ENCODE peak calls at places on chromosomes 2 and 18, in six cellular contexts. O, U, R, Z, F and K are unnamed samples.

GRCh38 chr2:8761529-8762164 is 75.8 kb downstream of the KIDINS220 start:
- DNase-seq in F (no peak), O (peak; percentile 7), U (peak; percentile 76), Z (peak; percentile 59), R (peak; percentile 56), K (no peak)

GRCh38 chr18:3262234-3263171 is 570 bp downstream of the MYL12B start:
- DNase-seq in F (no peak), U (no peak), R (peak; percentile 42), Z (no peak), O (peak; percentile 45), K (no peak)

GRCh38 chr2:43224131-43224570 is 2.3 kb downstream of the ZFP36L2 start:
- DNase-seq in Z (peak; percentile 84), O (peak; percentile 67), R (peak; percentile 87), F (no peak), U (peak; percentile 78), K (peak; percentile 93)

GRCh38 chr2:100624536-100624935 is 61.7 kb downstream of the PDCL3 start:
- DNase-seq in Z (no peak), R (no peak), U (no peak), F (no peak), O (no peak), K (no peak)

GRCh38 chr18:36451454-36452251 is 154.1 kb downstream of the FHOD3 start:
- DNase-seq in Z (no peak), R (no peak), O (peak; percentile 39), U (no peak), F (no peak), K (no peak)

GRCh38 chr18:24672165-24672950 is 211.9 kb downstream of the HRH4 start:
- DNase-seq in Z (peak; percentile 30), U (no peak), R (no peak), O (no peak), F (no peak), K (no peak)

GRCh38 chr18:36993068-36993467 is 164.1 kb downstream of the KIAA1328 start:
- DNase-seq in U (no peak), Z (peak; percentile 10), O (peak; percentile 47), R (no peak), F (no peak), K (no peak)

GRCh38 chr2:236714061-236714460 is 144.4 kb downstream of the ACKR3 start:
- DNase-seq in O (no peak), R (peak; percentile 14), Z (no peak), U (no peak), F (no peak), K (no peak)

GRCh38 chr2:164178835-164179470 is 442.3 kb downstream of the GRB14 start:
- DNase-seq in F (no peak), U (no peak), O (peak; percentile 32), R (no peak), Z (peak; percentile 15), K (no peak)

GRCh38 chr2:220893411-220893810 is 678.7 kb downstream of the EPHA4 start:
- DNase-seq in F (no peak), R (no peak), O (peak; percentile 22), U (peak; percentile 75), Z (no peak), K (no peak)

GRCh38 chr18:59823611-59824195 is 76.1 kb upstream of the PMAIP1 start:
- DNase-seq in U (peak; percentile 80), O (peak; percentile 62), R (peak; percentile 66), Z (peak; percentile 88), F (no peak), K (no peak)

GRCh38 chr2:159961005-159961404 is 101.4 kb downstream of the PLA2R1 start:
- DNase-seq in U (no peak), Z (no peak), O (peak; percentile 40), R (no peak), F (no peak), K (no peak)

GRCh38 chr18:28728891-28729290 is 552.0 kb upstream of the CDH2 start:
- DNase-seq in R (no peak), Z (no peak), F (no peak), U (peak; percentile 52), O (peak; percentile 9), K (no peak)

GRCh38 chr2:13662055-13662454 is 945.3 kb downstream of the TRIB2 start:
- DNase-seq in U (no peak), R (no peak), Z (peak; percentile 12), O (peak; percentile 37), F (no peak), K (no peak)

GRCh38 chr18:61833387-61833786 is 59.4 kb downstream of the RNF152 start:
- DNase-seq in O (peak; percentile 32), Z (peak; percentile 59), F (no peak), R (no peak), U (peak; percentile 63), K (no peak)

GRCh38 chr2:129239143-129239542 is 740.3 kb upstream of the RAB6C start:
- DNase-seq in Z (no peak), F (no peak), O (no peak), R (no peak), U (no peak), K (no peak)

GRCh38 chr2:215314896-215315295 is 3.0 kb downstream of the ATIC start:
- DNase-seq in F (no peak), U (no peak), R (no peak), O (no peak), Z (no peak), K (no peak)

GRCh38 chr2:64228126-64228678 is 84.0 kb upstream of the PELI1 start:
- DNase-seq in O (peak; percentile 59), U (peak; percentile 95), Z (peak; percentile 61), R (peak; percentile 55), F (peak; percentile 38), K (peak; percentile 93)

GRCh38 chr2:28224648-28225471 is 167.8 kb upstream of the FOSL2 start:
- DNase-seq in O (peak; percentile 67), Z (peak; percentile 98), U (peak; percentile 8), R (no peak), F (no peak), K (no peak)

GRCh38 chr2:55876425-55877084 is 47.0 kb downstream of the EFEMP1 start:
- DNase-seq in R (no peak), F (no peak), O (no peak), U (no peak), Z (no peak), K (no peak)
- H3K4me1 ChIP-seq in R (peaks cover 19% of the 10 kb centered on the region), F (no peaks in the 10 kb centered on the region), O (no peaks in the 10 kb centered on the region), U (no peaks in the 10 kb centered on the region), Z (peaks cover 9% of the 10 kb centered on the region), K (no peaks in the 10 kb centered on the region)

GRCh38 chr18:79403723-79404566 is 8.2 kb downstream of the NFATC1 start:
- DNase-seq in U (peak; percentile 39), R (no peak), O (peak; percentile 24), F (no peak), Z (no peak), K (peak; percentile 62)

GRCh38 chr18:79402977-79403722 is 7.4 kb downstream of the NFATC1 start:
- DNase-seq in R (no peak), U (peak; percentile 34), Z (no peak), O (peak; percentile 3), F (no peak), K (peak; percentile 88)

GRCh38 chr18:79405781-79406575 is 10.2 kb downstream of the NFATC1 start:
- DNase-seq in O (no peak), Z (no peak), R (no peak), F (peak; percentile 68), U (no peak), K (peak; percentile 91)

GRCh38 chr18:79405019-79405780 is 9.5 kb downstream of the NFATC1 start:
- DNase-seq in R (no peak), F (no peak), Z (no peak), O (no peak), U (no peak), K (peak; percentile 54)

DNA sequence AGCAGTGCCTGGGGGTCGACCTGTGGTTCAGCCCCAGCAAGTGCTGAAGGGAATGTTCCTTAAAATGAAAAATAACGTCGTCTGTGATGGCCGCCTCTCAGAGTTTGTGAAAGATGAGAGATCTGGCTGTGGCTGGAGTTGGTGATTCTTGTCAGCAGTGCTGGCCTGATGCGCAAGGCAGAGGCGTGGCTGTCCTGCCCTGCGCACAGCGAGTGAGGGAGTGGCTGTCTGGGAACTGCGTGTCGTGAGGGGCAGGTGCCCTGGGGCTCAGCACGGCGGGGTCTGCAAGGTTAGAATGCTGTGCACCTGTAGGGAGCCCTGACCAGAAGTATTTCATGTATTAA is 8.8 kb downstream of the NFATC1 start:
- DNase-seq in Z (no peak), F (no peak), O (no peak), R (no peak), U (no peak), K (peak; percentile 63)
- H3K4me1 ChIP-seq in Z (no peaks in the 10 kb centered on the region), F (peaks cover 54% of the 10 kb centered on the region), O (peaks cover 9% of the 10 kb centered on the region), R (no peaks in the 10 kb centered on the region), U (peaks cover 39% of the 10 kb centered on the region), K (peaks cover 4% of the 10 kb centered on the region)

GRCh38 chr18:56085561-56085960 is 497.6 kb upstream of the TCF4 start:
- DNase-seq in O (peak; percentile 80), R (no peak), F (no peak), Z (peak; percentile 90), U (no peak), K (no peak)
- H3K4me1 ChIP-seq in O (peaks cover 4% of the 10 kb centered on the region), R (no peaks in the 10 kb centered on the region), F (no peaks in the 10 kb centered on the region), Z (peaks cover 4% of the 10 kb centered on the region), U (no peaks in the 10 kb centered on the region), K (no peaks in the 10 kb centered on the region)

GRCh38 chr2:174597347-174598047 is at the start of gene WIPF1:
- DNase-seq in O (peak; percentile 42), Z (peak; percentile 78), R (no peak), F (no peak), U (no peak), K (no peak)
- H3K4me1 ChIP-seq in O (peaks cover 9% of the 10 kb centered on the region), Z (peaks cover 19% of the 10 kb centered on the region), R (peaks cover 13% of the 10 kb centered on the region), F (peaks cover 45% of the 10 kb centered on the region), U (peaks cover 15% of the 10 kb centered on the region), K (no peaks in the 10 kb centered on the region)

GRCh38 chr2:138518860-138519259 is 17.3 kb downstream of the SPOPL start:
- DNase-seq in Z (no peak), U (no peak), O (no peak), F (no peak), R (no peak), K (no peak)
- H3K4me1 ChIP-seq in Z (no peaks in the 10 kb centered on the region), U (no peaks in the 10 kb centered on the region), O (peaks cover 10% of the 10 kb centered on the region), F (peaks cover 9% of the 10 kb centered on the region), R (peaks cover 19% of the 10 kb centered on the region), K (no peaks in the 10 kb centered on the region)

DNA sequence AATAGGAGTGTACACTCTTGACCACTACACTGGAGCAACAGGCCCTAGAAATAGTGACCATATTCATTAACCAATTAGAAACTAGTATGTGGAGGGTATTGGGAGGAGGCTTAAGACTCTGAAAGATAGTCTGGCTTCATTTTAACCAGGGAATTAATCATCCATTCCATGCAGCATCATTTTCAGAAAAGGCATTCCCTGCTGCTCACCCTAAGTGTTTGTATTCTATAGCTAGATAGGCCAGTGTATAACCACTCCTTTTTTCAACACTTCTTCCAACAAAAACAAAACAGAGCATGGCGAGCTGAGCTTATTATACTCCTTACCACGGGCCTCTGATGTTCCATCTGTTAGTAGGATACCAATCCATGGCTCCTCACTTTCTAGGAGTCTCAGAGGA is 112.0 kb upstream of the PKDCC start:
- DNase-seq in U (no peak), R (no peak), F (no peak), Z (no peak), O (no peak), K (no peak)
- H3K4me1 ChIP-seq in U (peaks cover 79% of the 10 kb centered on the region), R (peaks cover 71% of the 10 kb centered on the region), F (no peaks in the 10 kb centered on the region), Z (peaks cover 29% of the 10 kb centered on the region), O (peaks cover 6% of the 10 kb centered on the region), K (peaks cover 5% of the 10 kb centered on the region)